ENCODE peak calls at places on chromosomes 2 and 18, in eight cellular contexts. V, K, D, S, C, Z, A and R are unnamed samples.
A peak's percentile ranks its signal among the peaks of the same experiment; 100 is the strongest.

GRCh38 chr2:143758629-143759330 is 629.6 kb downstream of the ARHGAP15 start:
- DNase-seq in S (no peak), A (no peak), K (no peak), V (no peak), C (no peak), Z (no peak), D (peak; percentile 16), R (no peak)

GRCh38 chr18:79106084-79106483 is 36.9 kb downstream of the ATP9B start:
- DNase-seq in C (no peak), D (no peak), K (no peak), Z (no peak), A (no peak), S (no peak), V (no peak), R (no peak)

GRCh38 chr2:241935314-241935713 is 65.8 kb downstream of the RTP5 start:
- DNase-seq in C (no peak), D (peak; percentile 42), Z (no peak), S (peak; percentile 18), K (no peak), A (no peak), V (no peak), R (no peak)

GRCh38 chr2:149732001-149732685 is 144.6 kb upstream of the MMADHC start:
- DNase-seq in D (peak; percentile 56), K (peak; percentile 59), Z (no peak), A (peak; percentile 92), C (no peak), S (no peak), V (no peak), R (no peak)

GRCh38 chr2:230130668-230131364 is 62.1 kb upstream of the SLC16A14 start:
- DNase-seq in S (no peak), K (peak; percentile 74), C (no peak), A (no peak), Z (no peak), V (no peak), D (peak; percentile 67), R (no peak)

GRCh38 chr2:65351234-65351947 is 81.0 kb downstream of the SPRED2 start:
- DNase-seq in K (no peak), S (peak; percentile 68), A (no peak), Z (no peak), D (peak; percentile 80), C (no peak), V (no peak), R (no peak)

GRCh38 chr18:79402209-79402576 is 6.5 kb downstream of the NFATC1 start:
- DNase-seq in C (no peak), Z (no peak), A (no peak), D (no peak), K (no peak), V (no peak), S (no peak), R (no peak)

GRCh38 chr18:58209326-58209725 is 165.3 kb downstream of the NEDD4L start:
- DNase-seq in V (no peak), C (no peak), Z (no peak), A (no peak), S (no peak), K (no peak), D (peak; percentile 46), R (no peak)

GRCh38 chr2:26179446-26179907 is 6.6 kb downstream of the GAREM2 start:
- DNase-seq in V (no peak), K (no peak), A (no peak), C (no peak), D (no peak), S (peak; percentile 17), Z (no peak), R (peak; percentile 31)

GRCh38 chr2:85425588-85425987 is 7.1 kb downstream of the SH2D6 start:
- DNase-seq in K (no peak), Z (no peak), S (no peak), V (no peak), D (no peak), A (no peak), C (no peak), R (no peak)

GRCh38 chr2:165440367-165440766 is 29.1 kb upstream of the CSRNP3 start:
- DNase-seq in K (no peak), S (no peak), V (peak; percentile 44), A (no peak), C (no peak), Z (no peak), D (peak; percentile 64), R (no peak)

GRCh38 chr2:32453242-32454062 is 96.6 kb downstream of the BIRC6 start:
- DNase-seq in Z (no peak), C (no peak), D (peak; percentile 6), S (no peak), K (no peak), A (no peak), V (no peak), R (no peak)

GRCh38 chr2:33014268-33014667 is 67.5 kb downstream of the LTBP1 start:
- DNase-seq in C (no peak), V (no peak), S (no peak), K (no peak), A (no peak), Z (no peak), D (no peak), R (no peak)

GRCh38 chr2:122239440-122239839 is 484.0 kb downstream of the TSN start:
- DNase-seq in A (no peak), C (no peak), K (no peak), D (no peak), Z (no peak), V (no peak), S (no peak), R (no peak)

DNA sequence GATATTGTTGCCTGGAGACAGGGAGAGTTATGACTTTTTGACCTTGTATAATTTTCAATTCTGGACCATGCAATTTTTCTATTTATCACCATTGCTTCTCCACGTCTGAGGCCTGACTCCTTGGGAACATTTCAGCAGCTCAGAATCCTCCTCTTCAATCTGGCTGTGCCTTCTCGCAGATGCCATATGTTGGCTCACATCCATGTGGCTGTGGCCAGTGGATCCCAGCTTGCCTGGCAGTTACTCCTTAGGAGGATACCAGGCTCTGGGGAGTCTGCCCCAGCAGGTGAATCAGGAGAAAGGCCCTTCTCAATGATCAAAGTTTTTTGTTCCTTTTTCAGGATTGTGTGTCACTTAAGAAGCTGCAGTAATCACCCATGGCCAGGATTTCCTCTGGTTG is 489.4 kb downstream of the TSN start:
- DNase-seq in S (no peak), Z (no peak), K (no peak), V (no peak), C (no peak), D (no peak), A (no peak), R (no peak)
- H3K27ac ChIP-seq in S (no peak overlapping the region), Z (no peak overlapping the region), K (no peak overlapping the region), V (no peak overlapping the region), C (no peak overlapping the region), D (no peak overlapping the region), A (no peak overlapping the region), R (no peak overlapping the region)

DNA sequence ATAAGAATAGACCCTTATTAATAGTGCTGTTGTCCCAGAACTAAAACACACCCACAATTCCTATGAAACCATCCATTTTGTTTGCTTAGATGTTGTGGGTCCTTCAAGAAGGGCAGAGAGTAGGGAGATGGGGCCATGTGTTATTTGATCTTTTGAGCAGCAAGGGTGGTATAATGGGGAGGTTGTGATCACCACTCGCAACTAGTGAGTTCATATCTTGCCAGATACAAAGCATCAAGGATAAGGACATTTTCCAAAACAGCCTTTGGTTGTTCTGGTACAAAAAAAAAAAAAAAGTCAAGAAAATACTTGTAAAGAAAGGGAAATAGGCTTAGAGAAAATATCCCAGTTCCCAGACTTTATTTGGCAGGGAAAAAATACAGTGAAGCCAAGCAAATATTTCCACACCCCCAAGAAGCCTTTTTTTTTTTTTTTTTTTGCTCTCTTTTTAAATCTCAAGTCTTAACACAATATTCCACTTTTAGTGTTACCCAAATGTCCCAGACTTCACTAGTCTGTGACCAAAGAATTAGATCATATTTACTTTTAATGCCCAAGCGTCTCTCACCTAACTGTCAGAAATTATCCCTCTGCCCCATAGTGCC is 54.1 kb downstream of the ANTXR1 start:
- DNase-seq in A (no peak), Z (no peak), K (no peak), S (no peak), D (no peak), V (no peak), C (no peak), R (no peak)
- H3K27ac ChIP-seq in A (no peak overlapping the region), Z (no peak overlapping the region), K (peak overlapping the region; percentile 55), S (no peak overlapping the region), D (no peak overlapping the region), V (no peak overlapping the region), C (no peak overlapping the region), R (no peak overlapping the region)

DNA sequence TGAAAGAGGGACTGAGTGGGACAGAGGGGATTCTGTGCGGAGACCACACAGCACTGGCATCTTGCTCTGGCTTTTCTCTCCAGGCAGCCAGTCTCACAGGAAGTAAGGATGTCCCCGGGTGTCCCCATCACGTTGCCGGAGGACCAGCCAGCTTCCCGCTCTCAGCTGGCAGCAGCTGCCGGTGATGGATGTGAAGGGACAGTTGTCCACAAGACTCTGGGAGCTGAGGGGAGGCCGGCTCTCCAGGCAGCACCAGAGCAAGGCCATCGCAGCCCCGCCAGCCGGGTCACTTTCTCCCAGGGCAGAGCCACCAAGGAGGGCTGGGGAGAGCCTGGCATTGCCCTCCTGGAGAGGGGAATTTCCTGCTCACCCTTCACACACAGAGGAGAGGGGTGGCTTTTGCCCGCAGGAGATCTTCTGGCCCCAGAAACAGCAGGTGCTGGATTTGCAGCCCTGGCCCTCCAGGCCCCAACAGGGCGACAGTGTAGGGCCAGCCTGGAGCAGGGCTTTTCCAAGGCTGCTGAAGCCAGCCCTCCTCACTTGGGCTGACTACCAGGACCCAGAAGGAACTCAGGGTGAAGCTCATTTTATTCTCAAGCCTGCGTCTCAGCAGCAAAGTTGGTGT is 24.0 kb upstream of the B3GNT7 start:
- DNase-seq in C (no peak), K (no peak), A (no peak), Z (no peak), S (no peak), V (no peak), D (no peak), R (peak; percentile 30)
- H3K27ac ChIP-seq in C (no peak overlapping the region), K (no peak overlapping the region), A (no peak overlapping the region), Z (no peak overlapping the region), S (no peak overlapping the region), V (no peak overlapping the region), D (no peak overlapping the region), R (peak overlapping the region; percentile 81)

GRCh38 chr18:50397023-50397422 is 22.2 kb downstream of the SKA1 start:
- DNase-seq in S (no peak), A (no peak), Z (no peak), V (no peak), D (no peak), C (no peak), K (no peak), R (no peak)

GRCh38 chr18:50398947-50399346 is 24.1 kb downstream of the SKA1 start:
- DNase-seq in C (no peak), Z (no peak), S (no peak), K (no peak), D (no peak), V (no peak), A (no peak), R (no peak)

GRCh38 chr18:50399582-50399981 is 24.7 kb downstream of the SKA1 start:
- DNase-seq in D (no peak), A (no peak), Z (no peak), V (no peak), C (no peak), K (no peak), S (no peak), R (no peak)

GRCh38 chr18:50396005-50396404 is 21.2 kb downstream of the SKA1 start:
- DNase-seq in V (no peak), K (no peak), A (no peak), Z (no peak), C (no peak), S (peak; percentile 21), D (no peak), R (no peak)

DNA sequence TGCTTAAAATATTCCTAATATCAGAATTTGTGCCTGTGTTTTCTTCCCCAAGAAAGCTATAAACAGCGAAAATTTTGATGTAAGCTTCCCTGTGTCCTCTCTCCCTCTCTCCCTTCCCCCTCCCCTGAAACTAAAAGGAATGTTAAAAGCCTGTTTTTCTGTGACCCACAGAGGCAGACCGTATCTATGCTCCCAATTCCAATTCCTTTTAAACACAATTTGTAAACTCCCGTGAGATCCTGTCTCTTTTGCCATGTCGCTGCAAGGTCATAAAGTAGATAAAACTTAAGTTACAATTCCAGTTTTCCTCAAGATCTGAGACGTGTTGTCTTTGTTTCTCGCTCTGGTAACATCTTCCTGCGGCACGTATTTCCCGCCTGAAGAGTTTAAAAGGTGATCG is 23.3 kb downstream of the SKA1 start:
- DNase-seq in Z (no peak), V (no peak), C (no peak), A (no peak), D (no peak), S (no peak), K (no peak), R (no peak)
- H3K27ac ChIP-seq in Z (no peak overlapping the region), V (no peak overlapping the region), C (no peak overlapping the region), A (no peak overlapping the region), D (no peak overlapping the region), S (no peak overlapping the region), K (no peak overlapping the region), R (no peak overlapping the region)